ENCODE peak calls at places on chromosomes 3 and 15, in four cellular contexts. F is IMR-90, P is HepG2, Z is A549. X is an unnamed sample.

GRCh38 chr3:21140785-21141184 is 610.2 kb downstream of the ZNF385D start:
- DNase-seq in Z (no peak), F (no peak), P (no peak), X (no peak)

GRCh38 chr3:171821778-171822358 is 11.6 kb upstream of the PLD1 start:
- DNase-seq in P (no peak), F (no peak), Z (no peak), X (no peak)

GRCh38 chr3:108489776-108490175 is 20.6 kb downstream of the MYH15 start:
- DNase-seq in F (peak), Z (peak), P (peak), X (peak)

GRCh38 chr3:15805756-15806266 is 8.0 kb upstream of the ANKRD28 start:
- DNase-seq in F (peak), Z (peak), P (no peak), X (no peak)

GRCh38 chr3:102673271-102674115 is 238.7 kb downstream of the ZPLD1 start:
- DNase-seq in P (peak), F (peak), Z (peak), X (peak)

GRCh38 chr15:79431636-79432344 is at the start of gene MINAR1:
- DNase-seq in F (peak), Z (peak), P (peak), X (peak)

GRCh38 chr3:48226959-48227358 is 3.7 kb downstream of the CAMP start:
- DNase-seq in P (no peak), Z (no peak), F (no peak), X (no peak)

GRCh38 chr3:13705051-13705450 is 156.1 kb downstream of the FBLN2 start:
- DNase-seq in F (no peak), P (no peak), Z (no peak), X (no peak)

GRCh38 chr3:37691213-37691830 is 170.4 kb upstream of the CTDSPL start:
- DNase-seq in Z (no peak), P (no peak), F (no peak), X (no peak)

GRCh38 chr15:44033894-44034293 is 161.2 kb downstream of the FRMD5 start:
- DNase-seq in Z (peak), P (no peak), F (peak), X (peak)

GRCh38 chr3:148932976-148933375 is 58.4 kb upstream of the GYG1 start:
- DNase-seq in P (no peak), Z (no peak), F (no peak), X (no peak)

GRCh38 chr3:127590282-127590592 is 296 bp downstream of the TPRA1 start:
- DNase-seq in Z (no peak), P (no peak), F (no peak), X (peak)

GRCh38 chr3:172210355-172210754 is 171.0 kb downstream of the FNDC3B start:
- DNase-seq in F (peak), P (no peak), Z (no peak), X (no peak)

DNA sequence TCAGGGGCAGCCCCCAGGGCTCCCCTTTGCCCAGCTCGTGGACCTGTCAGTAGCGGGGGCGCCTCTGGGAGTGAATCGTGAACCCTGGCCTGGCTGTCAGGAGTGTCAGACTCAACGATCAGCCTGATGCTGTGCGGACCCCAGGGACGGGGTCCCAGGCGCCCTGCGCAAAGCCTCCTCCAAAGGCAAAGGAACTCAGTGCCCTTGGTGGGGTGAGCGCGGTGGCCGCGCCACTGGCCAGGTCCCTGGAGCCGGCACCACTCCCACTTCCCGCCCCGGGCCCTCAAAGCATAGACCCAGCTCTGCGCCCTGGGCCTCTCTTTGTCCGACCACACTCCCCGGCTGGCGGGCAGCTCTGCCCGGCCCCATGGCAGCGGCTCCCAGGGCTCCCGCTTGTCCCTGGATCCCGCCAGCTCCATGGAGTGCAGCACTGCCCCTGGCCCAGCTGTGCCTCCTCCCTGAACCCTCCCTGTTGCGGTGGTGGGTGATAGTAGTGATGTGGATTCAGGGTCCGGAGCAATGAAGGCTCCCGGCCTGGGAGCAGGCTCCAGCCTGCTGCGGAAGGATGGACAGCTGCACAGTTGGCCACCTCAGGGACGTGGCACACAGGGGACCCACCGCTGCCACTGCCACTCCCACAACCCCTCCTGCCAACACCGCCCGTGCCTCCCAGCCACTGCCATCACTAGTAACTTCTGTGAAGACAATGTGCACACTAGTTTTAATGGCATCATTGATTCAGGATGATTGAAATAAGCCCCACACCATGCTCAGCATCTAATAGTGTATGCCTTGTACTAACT is 263.8 kb downstream of the ZBBX start:
- DNase-seq in F (no peak), P (no peak), Z (no peak), X (no peak)
- TF ChIP-seq RAD21 in F (no peak), P (no peak), Z (no peak), X (no peak)

GRCh38 chr3:156465222-156465621 is 89.7 kb downstream of the SSR3 start:
- DNase-seq in F (no peak), P (no peak), Z (no peak), X (no peak)
- TF ChIP-seq RAD21 in F (no peak), P (no peak), Z (no peak), X (no peak)

GRCh38 chr15:51332211-51333147 is 5.9 kb downstream of the CYP19A1 start:
- DNase-seq in Z (no peak), F (no peak), P (no peak), X (no peak)
- TF ChIP-seq RAD21 in Z (no peak), F (no peak), P (no peak), X (no peak)

DNA sequence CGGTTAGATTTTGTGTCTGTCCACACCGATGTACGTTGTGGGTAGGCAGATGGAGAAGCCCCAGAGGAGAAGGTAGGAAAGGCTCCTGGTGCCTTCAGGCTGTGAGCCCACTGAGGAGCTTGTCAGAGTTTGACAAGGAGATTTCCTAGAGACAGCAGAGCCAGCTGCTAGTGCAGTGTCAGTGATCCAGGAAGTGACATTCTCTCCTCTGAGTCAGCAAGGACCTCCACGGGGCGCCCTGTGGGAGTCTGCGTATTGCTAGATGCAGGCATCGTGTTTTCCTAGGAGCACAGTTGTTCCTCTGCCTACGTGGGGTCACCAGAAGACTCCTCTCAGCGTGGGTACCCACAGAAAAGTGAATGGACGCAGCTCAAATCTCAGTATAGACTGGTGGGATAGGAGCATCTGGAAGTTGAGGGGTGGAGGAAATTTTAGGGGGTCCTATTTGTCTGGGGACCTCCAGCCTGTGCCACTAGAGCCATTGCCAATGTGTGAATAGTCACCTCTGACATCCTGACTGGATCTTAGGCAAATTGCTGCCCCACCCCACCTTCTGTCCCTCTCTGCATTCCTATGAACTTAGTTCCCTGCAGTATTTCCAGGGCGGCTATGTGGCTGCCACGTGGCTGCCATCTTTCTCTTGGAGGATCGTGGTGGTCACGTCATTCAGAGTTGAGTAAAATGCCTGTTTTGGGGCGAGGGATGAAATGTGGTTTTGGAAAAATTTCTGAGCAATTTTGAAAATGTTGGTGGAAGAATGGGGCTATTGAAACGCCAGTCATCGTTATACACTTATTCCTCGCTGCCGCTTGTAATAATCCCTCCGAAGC is 84.8 kb upstream of the KLHL25 start:
- DNase-seq in P (no peak), Z (peak), F (no peak), X (no peak)
- TF ChIP-seq RAD21 in P (no peak), Z (no peak), F (no peak), X (no peak)

GRCh38 chr3:53160660-53161344 is at the start of gene PRKCD:
- DNase-seq in Z (peak), P (peak), F (peak), X (peak)
- TF ChIP-seq RAD21 in Z (no peak), P (peak), F (peak), X (no peak)

GRCh38 chr3:168531116-168531515 is 435.4 kb upstream of the GOLIM4 start:
- DNase-seq in P (no peak), Z (no peak), F (no peak), X (no peak)
- TF ChIP-seq RAD21 in P (no peak), Z (no peak), F (no peak), X (no peak)

GRCh38 chr3:78905700-78906099 is 862.1 kb downstream of the ROBO1 start:
- DNase-seq in P (no peak), Z (no peak), F (no peak), X (no peak)

GRCh38 chr3:78911394-78911793 is 856.4 kb downstream of the ROBO1 start:
- DNase-seq in Z (no peak), P (no peak), F (no peak), X (no peak)

GRCh38 chr3:78908236-78908635 is 859.6 kb downstream of the ROBO1 start:
- DNase-seq in F (peak), Z (no peak), P (no peak), X (no peak)

GRCh38 chr3:78906245-78906644 is 861.6 kb downstream of the ROBO1 start:
- DNase-seq in P (no peak), F (no peak), Z (no peak), X (no peak)

DNA sequence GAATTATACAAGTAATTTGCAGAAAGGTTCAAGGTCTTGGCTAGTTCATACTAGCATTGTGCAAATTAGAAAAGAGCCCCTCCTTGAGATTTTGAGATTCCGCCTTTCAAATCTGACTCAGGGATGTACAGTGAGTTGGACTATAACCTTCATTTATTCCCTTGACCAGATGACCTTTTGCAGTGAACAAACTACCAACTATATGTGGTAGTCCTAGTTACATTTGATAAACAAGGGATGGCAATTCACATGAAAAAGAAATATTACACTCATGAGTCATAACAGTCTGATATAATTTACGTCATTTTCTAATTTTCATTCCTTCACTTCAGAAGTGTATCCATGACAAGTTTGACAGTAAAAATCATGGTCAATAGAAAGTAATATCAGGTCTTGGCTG is 860.4 kb downstream of the ROBO1 start:
- DNase-seq in Z (no peak), P (peak), F (peak), X (no peak)
- TF ChIP-seq RAD21 in Z (no peak), P (no peak), F (no peak), X (no peak)

GRCh38 chr15:77563768-77564167 is 68.9 kb downstream of the LINGO1 start:
- DNase-seq in F (no peak), Z (no peak), P (no peak), X (no peak)
- TF ChIP-seq RAD21 in F (no peak), Z (no peak), P (no peak), X (no peak)

DNA sequence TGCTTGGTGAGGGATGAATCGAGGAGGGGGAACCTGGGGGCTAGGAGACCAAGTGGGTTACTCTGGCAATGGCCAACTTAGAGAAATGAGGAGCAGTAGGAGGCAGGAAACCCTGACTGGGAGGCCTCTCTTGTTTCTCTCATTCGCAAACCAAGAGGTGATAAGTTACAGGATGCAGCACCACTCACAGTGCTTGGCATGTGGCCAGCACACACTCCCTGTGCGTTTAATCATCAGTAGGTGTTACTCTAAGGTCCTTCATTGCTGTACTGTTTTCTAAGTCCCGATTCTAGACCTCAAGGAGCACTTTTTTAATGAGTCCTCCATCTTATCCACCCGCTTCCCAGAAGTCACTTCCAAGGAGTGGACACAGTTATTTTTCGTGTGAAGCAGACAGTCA is 314.1 kb upstream of the TRIM42 start:
- DNase-seq in P (no peak), F (no peak), Z (no peak), X (no peak)
- TF ChIP-seq RAD21 in P (no peak), F (no peak), Z (no peak), X (no peak)

GRCh38 chr3:126124896-126125295 is 41.0 kb upstream of the SLC41A3 start:
- DNase-seq in F (no peak), Z (no peak), P (no peak), X (no peak)

GRCh38 chr3:126126292-126126691 is 42.4 kb upstream of the SLC41A3 start:
- DNase-seq in F (no peak), Z (no peak), P (no peak), X (peak)

GRCh38 chr3:126125781-126126251 is 41.9 kb upstream of the SLC41A3 start:
- DNase-seq in P (no peak), Z (no peak), F (no peak), X (no peak)

GRCh38 chr3:126125341-126125740 is 41.4 kb upstream of the SLC41A3 start:
- DNase-seq in P (no peak), Z (no peak), F (no peak), X (peak)

GRCh38 chr3:126124148-126124868 is 40.4 kb upstream of the SLC41A3 start:
- DNase-seq in P (no peak), Z (no peak), F (no peak), X (peak)
- TF ChIP-seq RAD21 in P (no peak), Z (no peak), F (no peak), X (peak)

X was measured in SK-N-SH.